ENCODE peak calls at places on chromosomes 13 and 19, in four cellular contexts. X is HepG2, C is WTC11, K is K562. R is an unnamed sample.
A peak's percentile ranks its signal among the peaks of the same experiment; 100 is the strongest.

GRCh38 chr13:55554741-55555140 is 1586.0 kb upstream of the PRR20A start:
- DNase-seq in X (no peak), C (no peak), K (no peak), R (no peak)

GRCh38 chr19:55467236-55468053 is 2.9 kb upstream of the C19orf85 start:
- DNase-seq in X (peak; percentile 69), C (peak; percentile 77), K (peak; percentile 81), R (peak; percentile 48)

GRCh38 chr13:38372818-38373217 is 23.2 kb downstream of the UFM1 start:
- DNase-seq in X (no peak), C (no peak), K (no peak), R (no peak)

GRCh38 chr13:110495376-110495775 is 66.1 kb downstream of the RAB20 start:
- DNase-seq in K (no peak), X (no peak), C (no peak), R (no peak)

GRCh38 chr13:46160474-46161066 is 21.4 kb downstream of the LCP1 start:
- DNase-seq in K (peak; percentile 24), C (no peak), X (peak; percentile 58), R (peak; percentile 47)

GRCh38 chr13:107563099-107563925 is 652.0 kb downstream of the LIG4 start:
- DNase-seq in X (peak; percentile 0), C (no peak), K (no peak), R (no peak)

GRCh38 chr13:41546372-41547252 is 89.3 kb downstream of the RGCC start:
- DNase-seq in C (no peak), K (no peak), X (peak; percentile 21), R (no peak)

GRCh38 chr19:4971424-4971793 is 2.5 kb downstream of the KDM4B start:
- DNase-seq in K (peak; percentile 67), C (peak; percentile 72), X (peak; percentile 59), R (no peak)

GRCh38 chr19:17275441-17276175 is 6.1 kb upstream of the ANKLE1 start:
- DNase-seq in C (no peak), K (no peak), X (no peak), R (no peak)

GRCh38 chr19:679418-680286 is 3.5 kb downstream of the FSTL3 start:
- DNase-seq in C (no peak), K (peak; percentile 69), X (no peak), R (peak; percentile 59)

DNA sequence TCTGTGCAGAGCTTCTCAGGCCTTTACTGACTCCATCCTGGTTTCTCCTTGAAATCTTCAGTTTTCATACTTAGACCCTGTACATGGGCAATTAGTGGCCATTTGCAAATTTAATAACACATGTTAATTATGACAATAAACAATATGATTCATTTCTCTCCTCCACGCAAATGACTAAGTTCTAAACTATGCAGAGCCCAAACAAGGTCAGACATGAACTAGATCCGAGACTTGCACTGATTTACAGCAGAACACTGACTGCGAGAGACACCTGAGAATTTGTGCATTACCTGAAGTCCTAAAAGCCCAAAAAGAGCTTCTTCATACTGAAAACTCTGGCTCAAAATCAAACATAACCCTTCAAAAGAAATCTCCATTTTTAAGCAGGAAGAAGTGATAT is 521.8 kb downstream of the MYO16 start:
- DNase-seq in X (no peak), C (no peak), K (no peak), R (no peak)
- TF ChIP-seq NR3C1 in X (no peak), C (no peak), K (no peak), R (no peak)

GRCh38 chr13:113192902-113193301 is 15.6 kb downstream of the PCID2 start:
- DNase-seq in C (no peak), X (no peak), K (no peak), R (no peak)
- TF ChIP-seq NR3C1 in C (no peak), X (no peak), K (no peak), R (no peak)

GRCh38 chr13:32779119-32779518 is 192.9 kb downstream of the PDS5B start:
- DNase-seq in C (no peak), K (no peak), X (no peak), R (no peak)

GRCh38 chr13:32781906-32782305 is 195.7 kb downstream of the PDS5B start:
- DNase-seq in K (no peak), X (no peak), C (no peak), R (no peak)

GRCh38 chr13:32783067-32783466 is 196.8 kb downstream of the PDS5B start:
- DNase-seq in X (no peak), C (no peak), K (no peak), R (no peak)
- TF ChIP-seq NR3C1 in X (no peak), C (no peak), K (no peak), R (no peak)

DNA sequence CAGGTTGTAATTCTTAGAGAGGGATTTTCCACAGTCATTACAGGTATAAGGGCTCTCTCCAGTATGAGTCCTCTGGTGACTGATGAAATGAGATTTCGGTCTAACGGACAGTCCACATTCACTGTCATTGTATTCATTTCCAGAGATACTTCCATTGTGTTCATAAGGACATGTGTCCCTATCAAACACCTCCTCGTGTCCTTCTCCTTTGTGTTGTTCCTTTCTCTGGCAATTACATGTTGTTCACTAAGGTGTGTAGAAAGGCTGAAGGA is 10.5 kb upstream of the ZSCAN18 start:
- DNase-seq in C (no peak), X (no peak), K (no peak), R (no peak)
- TF ChIP-seq NR3C1 in C (no peak), X (no peak), K (no peak), R (no peak)